ENCODE peak calls at places on chromosomes 13 and 19, in eight cellular contexts. R is breast epithelium, N is heart left ventricle, C is lower lobe of right lung, L is BJ, O is fibroblast of the aortic adventitia, K is bronchial epithelial cell, Y is AG09309. V is an unnamed sample.

GRCh38 chr13:95426631-95427030 is 125.4 kb upstream of the ABCC4 start:
- DNase-seq in R (no peak), N (no peak), C (no peak), L (no peak), O (no peak), K (no peak), Y (no peak), V (no peak)

GRCh38 chr19:30682576-30683536 is 310.7 kb downstream of the ZNF536 start:
- DNase-seq in R (peak), N (peak), C (peak), L (peak), O (peak), K (peak), Y (peak), V (peak)

GRCh38 chr13:105937451-105937850 is 598.0 kb downstream of the EFNB2 start:
- DNase-seq in R (no peak), N (no peak), C (no peak), L (peak), O (no peak), K (no peak), Y (no peak), V (no peak)

GRCh38 chr13:109918179-109918651 is 131.8 kb upstream of the IRS2 start:
- DNase-seq in R (no peak), N (no peak), C (no peak), L (no peak), O (no peak), K (no peak), Y (no peak), V (no peak)

GRCh38 chr19:55113570-55114039 is 3.8 kb downstream of the PPP1R12C start:
- DNase-seq in R (peak), N (peak), C (peak), L (peak), O (peak), K (no peak), Y (peak), V (peak)

GRCh38 chr13:42580644-42581043 is 6.7 kb downstream of the TNFSF11 start:
- DNase-seq in R (no peak), N (no peak), C (no peak), L (no peak), O (no peak), K (peak), Y (no peak), V (no peak)

GRCh38 chr19:39064405-39064804 is 19.8 kb upstream of the ACP7 start:
- DNase-seq in R (no peak), N (no peak), C (no peak), L (no peak), O (no peak), K (no peak), Y (no peak), V (no peak)

GRCh38 chr13:112892759-112893569 is 76.0 kb upstream of the MCF2L start:
- DNase-seq in R (no peak), N (no peak), C (peak), L (no peak), O (no peak), K (no peak), Y (no peak), V (no peak)

GRCh38 chr13:44052843-44053607 is 173.3 kb downstream of the LACC1 start:
- DNase-seq in R (no peak), N (no peak), C (peak), L (no peak), O (peak), K (peak), Y (peak), V (peak)

GRCh38 chr13:102846261-102847015 is 606 bp downstream of the ERCC5 start:
- DNase-seq in R (no peak), N (peak), C (peak), L (no peak), O (peak), K (peak), Y (no peak), V (peak)

GRCh38 chr19:40659116-40659515 is 31.3 kb downstream of the NUMBL start:
- DNase-seq in R (no peak), N (no peak), C (no peak), L (no peak), O (peak), K (no peak), Y (no peak), V (no peak)

GRCh38 chr19:8499048-8499833 is 3.2 kb downstream of the PRAM1 start:
- DNase-seq in R (no peak), N (no peak), C (no peak), L (no peak), O (no peak), K (no peak), Y (no peak), V (no peak)

GRCh38 chr13:97257800-97258799 is 36.0 kb downstream of the MBNL2 start:
- DNase-seq in R (no peak), N (peak), C (no peak), L (peak), O (peak), K (peak), Y (peak), V (peak)

GRCh38 chr13:83048419-83048818 is 833.9 kb downstream of the SLITRK1 start:
- DNase-seq in R (no peak), N (no peak), C (no peak), L (peak), O (peak), K (no peak), Y (no peak), V (no peak)

GRCh38 chr19:27974082-27974513 is 1238.9 kb downstream of the UQCRFS1 start:
- DNase-seq in R (no peak), N (no peak), C (no peak), L (no peak), O (peak), K (peak), Y (no peak), V (peak)

GRCh38 chr13:105773887-105774538 is 761.4 kb downstream of the EFNB2 start:
- DNase-seq in R (no peak), N (no peak), C (no peak), L (no peak), O (no peak), K (peak), Y (no peak), V (peak)

GRCh38 chr19:10670187-10670586 is 16.0 kb downstream of the ILF3 start:
- DNase-seq in R (no peak), N (no peak), C (no peak), L (no peak), O (peak), K (no peak), Y (peak), V (no peak)

GRCh38 chr19:40623403-40624239 is 22.5 kb downstream of the LTBP4 start:
- DNase-seq in R (no peak), N (no peak), C (peak), L (no peak), O (peak), K (peak), Y (no peak), V (peak)

GRCh38 chr19:22422220-22422619 is at the start of gene ZNF98:
- DNase-seq in R (peak), N (peak), C (no peak), L (no peak), O (no peak), K (no peak), Y (no peak), V (no peak)

GRCh38 chr19:56537442-56537841 is 1.3 kb upstream of the ZFP28 start:
- DNase-seq in R (no peak), N (no peak), C (no peak), L (no peak), O (no peak), K (no peak), Y (no peak), V (no peak)
- H3K4me3 ChIP-seq in R (no peak), N (peak), C (peak), L (no peak), O (peak), K (no peak), Y (no peak), V (no peak)

GRCh38 chr19:47510516-47511127 is 4.2 kb downstream of the NAPA start:
- DNase-seq in R (no peak), N (no peak), C (no peak), L (no peak), O (no peak), K (no peak), Y (no peak), V (no peak)
- TF ChIP-seq CTCF in R (no peak), N (no peak), C (no peak), L (no peak), O (no peak), K (no peak), Y (no peak), V (no peak)

GRCh38 chr13:48840366-48840765 is 135.3 kb upstream of the FNDC3A start:
- DNase-seq in R (no peak), N (no peak), C (no peak), L (no peak), O (no peak), K (no peak), Y (no peak), V (no peak)

GRCh38 chr13:48842316-48842715 is 133.4 kb upstream of the FNDC3A start:
- DNase-seq in R (no peak), N (no peak), C (no peak), L (no peak), O (no peak), K (no peak), Y (no peak), V (no peak)

GRCh38 chr13:48849515-48849914 is 126.2 kb upstream of the FNDC3A start:
- DNase-seq in R (no peak), N (no peak), C (no peak), L (no peak), O (no peak), K (no peak), Y (no peak), V (no peak)

GRCh38 chr13:48843630-48844380 is 131.9 kb upstream of the FNDC3A start:
- DNase-seq in R (no peak), N (no peak), C (no peak), L (no peak), O (no peak), K (no peak), Y (no peak), V (no peak)

GRCh38 chr13:48844676-48845075 is 131.0 kb upstream of the FNDC3A start:
- DNase-seq in R (no peak), N (no peak), C (no peak), L (no peak), O (no peak), K (no peak), Y (no peak), V (no peak)
- H3K4me3 ChIP-seq in R (no peak), N (no peak), C (no peak), L (no peak), O (no peak), K (no peak), Y (no peak), V (no peak)

GRCh38 chr13:49786609-49787008 is 5.9 kb downstream of the KPNA3 start:
- DNase-seq in R (no peak), N (no peak), C (no peak), L (no peak), O (no peak), K (no peak), Y (no peak), V (no peak)

GRCh38 chr13:49791753-49792549 is 531 bp downstream of the KPNA3 start:
- DNase-seq in R (no peak), N (peak), C (peak), L (no peak), O (peak), K (peak), Y (no peak), V (peak)

GRCh38 chr13:49792550-49793324 is at the start of gene KPNA3:
- DNase-seq in R (peak), N (peak), C (peak), L (peak), O (peak), K (peak), Y (peak), V (peak)

GRCh38 chr13:49789961-49790360 is 2.5 kb downstream of the KPNA3 start:
- DNase-seq in R (no peak), N (no peak), C (no peak), L (no peak), O (no peak), K (no peak), Y (no peak), V (no peak)

GRCh38 chr13:49791214-49791752 is 1.2 kb downstream of the KPNA3 start:
- DNase-seq in R (no peak), N (no peak), C (no peak), L (no peak), O (peak), K (peak), Y (no peak), V (peak)
- TF ChIP-seq CTCF in R (no peak), N (peak), C (no peak), L (no peak), O (no peak), K (peak), Y (no peak), V (peak)

DNA sequence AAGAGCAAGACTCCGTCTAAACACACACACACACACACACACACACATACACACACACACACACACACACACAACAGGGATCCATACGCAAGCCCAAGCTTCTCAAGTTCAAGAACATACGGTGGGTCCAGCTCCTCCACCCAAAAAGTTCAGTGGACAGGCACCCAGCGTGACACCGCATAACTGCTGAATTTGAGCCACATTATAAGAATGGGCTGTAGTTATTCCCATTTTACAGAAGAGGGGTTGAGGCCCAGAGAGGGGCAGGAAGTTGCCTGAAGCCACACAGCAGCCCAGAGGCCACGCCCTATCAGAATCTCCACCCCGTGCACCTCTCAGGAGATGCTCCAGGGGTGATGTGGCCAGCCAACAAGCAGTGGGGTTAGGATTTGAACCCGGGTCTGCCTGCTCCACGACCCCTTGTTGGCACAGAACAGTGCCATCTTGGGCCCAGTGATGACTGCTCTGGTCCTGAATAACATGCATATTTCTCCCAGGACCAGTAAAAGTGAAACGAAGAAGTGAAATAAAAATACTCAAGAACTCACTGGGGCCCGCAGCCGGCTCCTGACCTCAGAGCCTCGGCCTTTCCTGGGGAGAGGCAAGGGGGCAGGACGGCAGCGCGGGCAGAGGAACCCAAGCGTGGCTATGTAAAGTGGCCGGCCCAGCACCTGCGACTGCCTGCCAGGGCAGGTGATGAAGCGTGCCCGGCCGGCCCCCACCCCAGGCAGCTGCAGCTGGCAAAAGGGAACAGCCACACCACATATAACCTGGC is 61.9 kb downstream of the AP1M1 start:
- DNase-seq in R (no peak), N (no peak), C (no peak), L (no peak), O (no peak), K (no peak), Y (no peak), V (no peak)
- H3K4me3 ChIP-seq in R (no peak), N (peak), C (no peak), L (no peak), O (no peak), K (no peak), Y (no peak), V (no peak)

DNA sequence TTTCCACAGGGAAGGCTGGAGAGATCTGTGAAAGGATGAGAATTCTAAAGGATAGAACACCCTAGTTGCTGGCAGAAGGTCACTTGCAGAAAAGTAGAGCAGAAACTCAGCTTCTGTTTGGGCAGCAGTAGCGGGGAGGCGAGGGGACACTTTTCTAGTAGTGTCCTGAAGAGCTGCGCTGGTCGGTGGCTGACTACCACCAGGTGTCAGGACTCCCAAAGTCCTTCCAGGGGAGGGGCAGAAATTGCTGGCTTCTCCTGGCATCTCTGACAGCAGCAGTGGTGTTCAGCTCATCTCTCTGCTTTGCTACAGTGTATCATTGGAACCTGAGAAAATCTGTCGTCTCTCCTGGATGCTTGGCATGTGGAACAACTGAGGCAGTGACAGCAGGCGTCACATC is 120.9 kb downstream of the ZDHHC20 start:
- DNase-seq in R (no peak), N (no peak), C (no peak), L (no peak), O (no peak), K (no peak), Y (no peak), V (no peak)
- TF ChIP-seq CTCF in R (no peak), N (no peak), C (no peak), L (no peak), O (no peak), K (no peak), Y (no peak), V (no peak)

V was measured in astrocyte of the spinal cord.